ENCODE peak calls at places on chromosomes 7 and 10, in five cellular contexts. G is HCT116, X is WTC11, Q is H9, B is endodermal cell. W is an unnamed sample.

GRCh38 chr7:148299335-148299734 is 291.2 kb upstream of the C7orf33 start:
- DNase-seq in G (no peak), X (no peak), Q (no peak), B (no peak), W (peak)

GRCh38 chr10:113386005-113386404 is 166.8 kb upstream of the HABP2 start:
- DNase-seq in G (peak), X (no peak), Q (no peak), B (no peak), W (no peak)

GRCh38 chr7:13109201-13109600 is 421.8 kb downstream of the ARL4A start:
- DNase-seq in G (no peak), X (no peak), Q (no peak), B (no peak), W (no peak)

GRCh38 chr7:149422065-149422913 is 38.6 kb downstream of the ZNF777 start:
- DNase-seq in G (peak), X (peak), Q (peak), B (peak), W (no peak)

GRCh38 chr10:77989081-77989724 is 40.1 kb downstream of the POLR3A start:
- DNase-seq in G (no peak), X (no peak), Q (no peak), B (no peak), W (no peak)

GRCh38 chr7:150931199-150931869 is 46.8 kb downstream of the KCNH2 start:
- DNase-seq in G (no peak), X (no peak), Q (no peak), B (no peak), W (no peak)

GRCh38 chr10:61028861-61029361 is 84.9 kb upstream of the RHOBTB1 start:
- DNase-seq in G (no peak), X (no peak), Q (no peak), B (no peak), W (no peak)

GRCh38 chr10:75662715-75663114 is 231.3 kb downstream of the LRMDA start:
- DNase-seq in G (no peak), X (no peak), Q (no peak), B (no peak), W (no peak)

GRCh38 chr7:23715099-23715498 is 5.1 kb downstream of the STK31 start:
- DNase-seq in G (no peak), X (no peak), Q (no peak), B (no peak), W (no peak)

GRCh38 chr10:30433286-30433778 is 652 bp upstream of the MAP3K8 start:
- DNase-seq in G (peak), X (peak), Q (peak), B (peak), W (peak)

GRCh38 chr7:100957832-100958421 is 8.6 kb downstream of the MUC3A start:
- DNase-seq in G (no peak), X (no peak), Q (peak), B (no peak), W (no peak)

GRCh38 chr7:156179872-156180390 is 367.7 kb upstream of the SHH start:
- DNase-seq in G (no peak), X (no peak), Q (no peak), B (peak), W (peak)

GRCh38 chr10:24930427-24930826 is 22.0 kb downstream of the PRTFDC1 start:
- DNase-seq in G (no peak), X (no peak), Q (no peak), B (no peak), W (no peak)

GRCh38 chr10:24931236-24931635 is 21.2 kb downstream of the PRTFDC1 start:
- DNase-seq in G (no peak), X (no peak), Q (no peak), B (no peak), W (no peak)

GRCh38 chr10:24938076-24938475 is 14.3 kb downstream of the PRTFDC1 start:
- DNase-seq in G (no peak), X (no peak), Q (no peak), B (no peak), W (no peak)

GRCh38 chr10:24938525-24938924 is 13.9 kb downstream of the PRTFDC1 start:
- DNase-seq in G (no peak), X (no peak), Q (no peak), B (no peak), W (no peak)

GRCh38 chr10:24935504-24936292 is 16.7 kb downstream of the PRTFDC1 start:
- DNase-seq in G (no peak), X (no peak), Q (no peak), B (peak), W (no peak)
- TF ChIP-seq CTCF in G (peak), X (no peak), Q (no peak), B (peak), W (no peak)

GRCh38 chr7:18906901-18907300 is 210.5 kb downstream of the TWIST1 start:
- DNase-seq in G (no peak), X (no peak), Q (no peak), B (peak), W (no peak)
- TF ChIP-seq CTCF in G (peak), X (no peak), Q (peak), B (peak), W (no peak)

GRCh38 chr7:45869426-45869825 is 3.5 kb downstream of the CCDC201 start:
- DNase-seq in G (no peak), X (no peak), Q (no peak), B (no peak), W (no peak)

GRCh38 chr7:45865594-45866410 is 7.1 kb downstream of the CCDC201 start:
- DNase-seq in G (no peak), X (no peak), Q (no peak), B (no peak), W (no peak)

GRCh38 chr7:45867471-45867870 is 5.4 kb downstream of the CCDC201 start:
- DNase-seq in G (no peak), X (no peak), Q (no peak), B (no peak), W (no peak)

DNA sequence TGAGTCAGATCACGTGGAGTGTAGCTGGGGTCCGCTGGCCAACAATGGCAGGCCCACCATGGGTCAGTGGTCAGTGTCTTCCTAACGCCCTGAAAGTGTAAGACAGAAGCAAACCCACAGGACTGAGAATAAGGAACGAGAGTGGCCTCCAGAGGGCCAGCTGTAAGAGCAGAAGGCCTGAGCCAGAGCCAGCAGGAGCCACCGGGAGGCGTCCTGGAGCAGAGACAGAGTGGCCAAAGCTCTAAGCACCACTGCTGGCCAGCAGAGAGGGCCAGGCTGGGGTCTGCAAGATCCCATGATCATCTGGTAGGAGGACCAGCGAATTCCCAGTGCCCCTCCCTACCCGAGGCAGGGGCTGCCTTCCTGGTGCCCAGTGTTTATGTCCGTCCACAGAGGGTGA is 9.2 kb downstream of the CCDC201 start:
- DNase-seq in G (no peak), X (peak), Q (peak), B (peak), W (no peak)
- TF ChIP-seq CTCF in G (peak), X (no peak), Q (peak), B (peak), W (peak)

DNA sequence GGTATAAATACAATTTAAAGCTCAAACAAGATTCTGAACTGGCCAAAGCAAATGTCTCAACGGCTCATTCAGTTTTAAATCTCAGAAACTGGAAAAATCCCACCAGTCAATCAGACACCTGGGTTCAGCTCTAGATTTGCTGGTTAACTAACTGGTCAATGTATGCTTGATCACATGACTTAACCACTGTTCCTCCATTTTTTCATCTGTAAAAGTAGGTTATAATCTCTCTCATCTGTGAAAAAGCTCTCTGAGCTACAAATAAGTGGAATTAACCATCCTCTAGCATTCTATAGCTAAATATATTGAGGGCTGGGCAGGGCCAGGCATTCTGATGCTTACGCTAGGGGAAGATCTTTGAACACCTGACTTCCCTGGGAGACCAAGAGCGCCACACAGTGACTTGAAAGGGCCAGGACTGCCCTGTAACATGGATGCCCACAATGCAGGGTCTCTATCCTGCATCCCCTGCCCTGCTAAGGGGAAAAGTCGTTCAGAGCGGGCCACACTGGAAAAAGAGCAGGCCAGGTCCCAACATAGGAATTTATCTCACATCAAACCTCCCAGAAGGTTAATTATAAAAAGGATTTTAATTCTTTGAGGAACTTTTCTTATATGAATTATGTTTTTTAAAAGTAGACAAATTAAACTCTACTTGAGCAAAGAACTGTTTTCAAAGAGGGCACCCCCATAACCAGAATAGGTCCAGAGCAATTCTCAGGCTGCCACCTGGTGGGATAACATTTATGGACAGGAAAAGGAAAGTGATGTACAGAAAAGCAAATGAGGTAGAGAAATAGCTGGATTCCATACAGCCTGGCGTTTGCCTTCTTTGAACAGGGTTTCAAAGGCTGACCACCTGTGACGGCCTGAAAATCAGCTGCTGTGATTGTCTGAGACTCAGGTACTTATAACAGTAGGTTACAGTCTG is 1.8 kb downstream of the RP9 start:
- DNase-seq in G (no peak), X (peak), Q (peak), B (peak), W (no peak)
- TF ChIP-seq CTCF in G (no peak), X (no peak), Q (peak), B (peak), W (peak)

W was measured in osteocyte.